ENCODE peak calls at places on chromosomes 5 and 9, in six cellular contexts. O is body of pancreas, B is endothelial cell, C is psoas muscle, G is GM13977, M is upper lobe of right lung. J is an unnamed sample.

GRCh38 chr9:112086627-112087026 is 88.5 kb downstream of the SUSD1 start:
- DNase-seq in B (no peak), C (no peak), G (no peak), M (no peak), O (no peak), J (no peak)

GRCh38 chr5:73722224-73722623 is 96.2 kb downstream of the ARHGEF28 start:
- DNase-seq in O (no peak), G (no peak), M (no peak), B (no peak), C (no peak), J (no peak)

GRCh38 chr5:113243349-113243664 is 191.5 kb downstream of the TSSK1B start:
- DNase-seq in O (no peak), G (no peak), C (no peak), M (no peak), B (no peak), J (no peak)

GRCh38 chr5:126523818-126524522 is 71.0 kb downstream of the ALDH7A1 start:
- DNase-seq in M (no peak), G (no peak), C (no peak), O (no peak), B (no peak), J (no peak)

GRCh38 chr5:164306662-164307061 is 801.2 kb downstream of the MAT2B start:
- DNase-seq in B (no peak), C (no peak), G (no peak), M (no peak), O (no peak), J (no peak)

GRCh38 chr5:150130493-150130922 is 25.1 kb downstream of the PDGFRB start:
- DNase-seq in G (no peak), O (no peak), M (no peak), B (no peak), C (no peak), J (no peak)

GRCh38 chr5:122259995-122260394 is 52.0 kb upstream of the SNCAIP start:
- DNase-seq in G (no peak), B (no peak), O (no peak), C (no peak), M (no peak), J (no peak)

GRCh38 chr5:132227485-132228240 is at the start of gene P4HA2:
- DNase-seq in B (peak), O (peak), M (peak), G (peak), C (peak), J (peak)

GRCh38 chr5:170557314-170557713 is 53.5 kb downstream of the KCNIP1 start:
- DNase-seq in O (no peak), M (no peak), B (no peak), C (no peak), G (no peak), J (no peak)

GRCh38 chr9:95217936-95218335 is 99.6 kb downstream of the FANCC start:
- DNase-seq in B (no peak), M (no peak), O (no peak), G (no peak), C (no peak), J (no peak)

GRCh38 chr9:38017149-38017884 is 51.7 kb downstream of the SHB start:
- DNase-seq in C (peak), G (no peak), B (peak), M (peak), O (peak), J (no peak)
- TF ChIP-seq CTCF in C (peak), G (no peak), B (peak), M (peak), O (peak), J (no peak)

GRCh38 chr9:133346021-133346713 is 1.8 kb downstream of the MED22 start:
- DNase-seq in M (no peak), G (no peak), B (no peak), C (no peak), O (no peak), J (no peak)
- TF ChIP-seq CTCF in M (no peak), G (no peak), B (no peak), C (no peak), O (no peak), J (no peak)

GRCh38 chr5:68459500-68460139 is 244.1 kb downstream of the PIK3R1 start:
- DNase-seq in G (no peak), M (no peak), C (no peak), B (no peak), O (no peak), J (no peak)

GRCh38 chr5:68458416-68458815 is 242.9 kb downstream of the PIK3R1 start:
- DNase-seq in M (no peak), B (no peak), O (no peak), C (no peak), G (no peak), J (no peak)

GRCh38 chr5:68457298-68457697 is 241.7 kb downstream of the PIK3R1 start:
- DNase-seq in C (no peak), B (no peak), O (no peak), M (no peak), G (no peak), J (no peak)

GRCh38 chr5:68459093-68459492 is 243.5 kb downstream of the PIK3R1 start:
- DNase-seq in C (no peak), G (no peak), B (no peak), M (no peak), O (no peak), J (no peak)

GRCh38 chr5:68460147-68460760 is 244.7 kb downstream of the PIK3R1 start:
- DNase-seq in O (peak), M (no peak), C (no peak), G (peak), B (peak), J (peak)
- TF ChIP-seq CTCF in O (peak), M (peak), C (peak), G (peak), B (peak), J (peak)

GRCh38 chr5:179186801-179187200 is 126.6 kb downstream of the ZNF354C start:
- DNase-seq in B (no peak), O (no peak), C (peak), G (no peak), M (no peak), J (no peak)

GRCh38 chr5:179187681-179188575 is 127.8 kb downstream of the ZNF354C start:
- DNase-seq in C (peak), G (no peak), B (no peak), O (no peak), M (no peak), J (no peak)

GRCh38 chr5:179186092-179186419 is 125.9 kb downstream of the ZNF354C start:
- DNase-seq in B (no peak), G (no peak), M (no peak), O (no peak), C (peak), J (no peak)

GRCh38 chr5:179188636-179189035 is 128.5 kb downstream of the ZNF354C start:
- DNase-seq in C (peak), O (no peak), M (no peak), B (no peak), G (no peak), J (no peak)

GRCh38 chr5:179187229-179187678 is 127.1 kb downstream of the ZNF354C start:
- DNase-seq in M (no peak), G (no peak), O (no peak), C (peak), B (no peak), J (no peak)
- TF ChIP-seq CTCF in M (no peak), G (no peak), O (no peak), C (no peak), B (peak), J (no peak)

J was measured in GM20000.